ENCODE peak calls at places on chromosomes 1 and 21, in six cellular contexts. N, J, E, D, B and R are unnamed samples.

GRCh38 chr1:66300986-66301451 is 232.9 kb upstream of the SGIP1 start:
- DNase-seq in N (no peak), J (no peak), E (no peak), D (no peak), B (no peak), R (no peak)

GRCh38 chr1:119000371-119001180 is 12.4 kb upstream of the TBX15 start:
- DNase-seq in N (no peak), J (no peak), E (no peak), D (no peak), B (no peak), R (peak; percentile 51)

GRCh38 chr1:225879521-225880209 is 2.5 kb downstream of the TMEM63A start:
- DNase-seq in N (no peak), J (no peak), E (no peak), D (peak; percentile 49), B (peak; percentile 72), R (no peak)

GRCh38 chr1:3085721-3086120 is 16.7 kb downstream of the PRDM16 start:
- DNase-seq in N (no peak), J (no peak), E (no peak), D (no peak), B (no peak), R (no peak)

GRCh38 chr1:152227310-152227928 is 3.4 kb upstream of the HRNR start:
- DNase-seq in N (peak; percentile 24), J (no peak), E (no peak), D (no peak), B (no peak), R (no peak)

GRCh38 chr1:232667094-232667780 is 37.3 kb upstream of the SIPA1L2 start:
- DNase-seq in N (no peak), J (no peak), E (no peak), D (no peak), B (no peak), R (no peak)

GRCh38 chr1:228276361-228276831 is 68.6 kb downstream of the OBSCN start:
- DNase-seq in N (no peak), J (no peak), E (no peak), D (no peak), B (no peak), R (no peak)

GRCh38 chr21:29322570-29322957 is 23.8 kb downstream of the BACH1 start:
- DNase-seq in N (no peak), J (no peak), E (no peak), D (no peak), B (no peak), R (no peak)

GRCh38 chr1:167786502-167786901 is 64.7 kb downstream of the MPZL1 start:
- DNase-seq in N (no peak), J (no peak), E (no peak), D (no peak), B (no peak), R (no peak)

GRCh38 chr21:44892536-44893277 is 19.2 kb upstream of the PTTG1IP start:
- DNase-seq in N (no peak), J (peak; percentile 26), E (peak; percentile 80), D (peak; percentile 73), B (no peak), R (peak; percentile 79)

GRCh38 chr1:65510961-65511360 is 90.5 kb downstream of the LEPR start:
- DNase-seq in N (no peak), J (no peak), E (no peak), D (no peak), B (no peak), R (no peak)

GRCh38 chr1:229696385-229696784 is 70.3 kb downstream of the URB2 start:
- DNase-seq in N (no peak), J (no peak), E (no peak), D (no peak), B (no peak), R (no peak)

GRCh38 chr21:35226302-35226701 is 177.2 kb upstream of the RUNX1 start:
- DNase-seq in N (no peak), J (no peak), E (no peak), D (no peak), B (peak; percentile 97), R (no peak)

GRCh38 chr1:12600880-12601633 is 17.0 kb downstream of the DHRS3 start:
- DNase-seq in N (peak; percentile 75), J (no peak), E (peak; percentile 71), D (peak; percentile 38), B (no peak), R (peak; percentile 45)

GRCh38 chr1:53544731-53545515 is 85.7 kb downstream of the DMRTB1 start:
- DNase-seq in N (no peak), J (no peak), E (no peak), D (no peak), B (no peak), R (peak; percentile 9)

GRCh38 chr1:46455951-46456350 is 33.7 kb upstream of the DMBX1 start:
- DNase-seq in N (no peak), J (no peak), E (no peak), D (no peak), B (no peak), R (no peak)

GRCh38 chr1:57003398-57004139 is 37.8 kb upstream of the C8B start:
- DNase-seq in N (no peak), J (no peak), E (no peak), D (no peak), B (no peak), R (no peak)
- TF ChIP-seq CTCF in N (no peak), J (no peak), E (no peak), D (no peak), B (no peak), R (no peak)

DNA sequence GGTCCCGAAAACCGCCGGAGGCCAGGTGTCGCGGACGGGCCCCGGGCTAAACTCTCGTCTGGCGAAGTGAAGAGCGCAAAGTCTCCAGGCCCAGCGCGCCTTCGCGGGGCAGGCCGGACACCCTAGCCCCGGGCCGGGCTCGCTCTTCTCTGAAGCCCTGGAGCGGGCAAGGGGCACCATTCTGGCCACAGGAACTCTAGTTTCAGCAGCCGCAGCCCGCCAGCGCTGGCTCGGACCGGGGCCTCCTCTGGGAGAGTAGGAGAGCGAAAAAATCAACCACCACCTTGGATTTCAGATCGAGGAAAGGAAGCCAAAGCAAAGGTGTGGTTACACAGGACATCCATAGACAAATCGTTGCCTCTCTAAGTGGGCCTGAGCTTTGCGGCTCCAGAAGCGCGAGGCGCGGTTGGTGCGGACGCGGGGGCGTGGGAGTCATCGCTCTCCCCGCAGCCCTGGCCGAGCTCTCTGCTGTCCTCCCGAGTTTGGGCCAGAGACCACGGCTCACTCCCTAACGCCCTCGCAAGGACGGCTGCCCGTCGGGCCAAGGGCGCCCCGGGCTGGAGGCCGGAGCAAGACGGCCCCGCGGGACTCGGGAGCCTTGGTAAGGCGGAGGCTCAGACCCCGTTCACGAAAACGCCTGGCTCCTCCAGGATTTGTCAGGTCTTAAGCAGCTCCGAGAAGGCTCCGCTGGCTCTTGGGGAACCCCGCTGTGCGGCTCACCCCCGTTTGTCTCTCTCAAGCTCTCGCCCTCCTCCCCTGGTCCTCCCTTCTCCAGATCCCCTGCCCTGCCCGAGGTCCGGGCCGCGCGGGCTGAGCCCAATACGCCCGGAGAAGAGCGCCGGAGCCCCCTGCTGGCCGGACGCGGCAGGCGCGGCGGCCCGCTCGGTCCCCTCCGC is 132.9 kb upstream of the DPYD start:
- DNase-seq in N (peak; percentile 59), J (no peak), E (peak; percentile 83), D (peak; percentile 22), B (no peak), R (peak; percentile 82)
- TF ChIP-seq CTCF in N (peak; percentile 50), J (peak; percentile 74), E (peak; percentile 95), D (peak; percentile 82), B (peak; percentile 94), R (peak; percentile 97)

DNA sequence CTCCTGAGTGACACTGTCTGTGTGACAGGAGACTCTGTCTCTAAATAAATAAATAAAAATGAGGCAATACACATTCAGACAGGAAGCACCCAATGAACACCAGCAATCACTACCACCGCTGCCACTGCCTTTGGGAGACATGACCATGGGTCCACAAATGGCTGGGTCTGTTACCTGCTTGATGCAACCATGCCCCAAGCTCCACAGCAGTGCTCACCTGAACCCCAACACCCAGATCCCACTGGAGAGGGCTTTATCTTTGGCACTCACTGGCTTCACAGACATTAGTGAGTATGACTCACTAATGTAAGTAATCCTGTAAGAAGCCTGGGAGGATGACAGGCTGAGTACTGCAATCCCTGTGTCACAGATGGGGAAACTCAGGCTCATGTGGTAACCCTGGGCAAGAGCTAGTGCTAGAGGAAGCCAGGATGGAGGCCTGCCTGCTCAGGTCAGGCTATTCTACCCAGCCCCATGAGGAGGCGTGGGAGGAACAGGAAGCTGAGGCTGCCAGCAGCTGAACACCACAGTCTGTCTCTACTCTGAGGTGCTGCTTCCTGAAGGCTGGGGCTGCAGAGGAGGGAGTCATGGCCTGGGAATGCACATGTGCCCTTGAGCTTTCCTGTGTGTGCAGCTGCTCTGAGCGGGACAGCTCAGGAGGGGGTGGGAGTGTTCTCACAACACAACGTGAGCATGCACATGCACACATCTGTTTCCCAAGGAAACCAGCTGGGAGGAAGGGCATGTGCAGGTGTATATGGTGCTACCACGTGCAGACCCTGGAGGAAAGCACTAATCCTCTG is 43.0 kb downstream of the SLC9A1 start:
- DNase-seq in N (peak; percentile 81), J (peak; percentile 73), E (peak; percentile 72), D (peak; percentile 84), B (peak; percentile 94), R (peak; percentile 48)
- TF ChIP-seq CTCF in N (no peak), J (no peak), E (no peak), D (peak; percentile 62), B (no peak), R (no peak)

GRCh38 chr1:85705940-85706339 is 2.3 kb downstream of the ZNHIT6 start:
- DNase-seq in N (no peak), J (no peak), E (no peak), D (no peak), B (no peak), R (no peak)

GRCh38 chr1:85708826-85709222 is 591 bp upstream of the ZNHIT6 start:
- DNase-seq in N (peak; percentile 66), J (no peak), E (no peak), D (no peak), B (no peak), R (no peak)

GRCh38 chr1:85707267-85707989 is 805 bp downstream of the ZNHIT6 start:
- DNase-seq in N (no peak), J (no peak), E (no peak), D (no peak), B (no peak), R (no peak)

GRCh38 chr1:85707990-85708825 is at the start of gene ZNHIT6:
- DNase-seq in N (peak; percentile 98), J (peak; percentile 97), E (peak; percentile 83), D (peak; percentile 84), B (peak; percentile 98), R (peak; percentile 86)
- TF ChIP-seq CTCF in N (no peak), J (peak; percentile 51), E (peak; percentile 28), D (peak; percentile 59), B (peak; percentile 73), R (peak; percentile 52)

GRCh38 chr1:219220945-219221344 is 47.3 kb downstream of the LYPLAL1 start:
- DNase-seq in N (peak; percentile 20), J (no peak), E (no peak), D (no peak), B (no peak), R (no peak)
- TF ChIP-seq CTCF in N (no peak), J (no peak), E (no peak), D (no peak), B (no peak), R (no peak)

GRCh38 chr1:109499661-109500536 is 6.0 kb downstream of the CYB561D1 start:
- DNase-seq in N (peak; percentile 56), J (no peak), E (peak; percentile 62), D (peak; percentile 51), B (peak; percentile 69), R (peak; percentile 49)
- TF ChIP-seq CTCF in N (peak; percentile 27), J (peak; percentile 66), E (peak; percentile 64), D (peak; percentile 75), B (peak; percentile 86), R (peak; percentile 45)

DNA sequence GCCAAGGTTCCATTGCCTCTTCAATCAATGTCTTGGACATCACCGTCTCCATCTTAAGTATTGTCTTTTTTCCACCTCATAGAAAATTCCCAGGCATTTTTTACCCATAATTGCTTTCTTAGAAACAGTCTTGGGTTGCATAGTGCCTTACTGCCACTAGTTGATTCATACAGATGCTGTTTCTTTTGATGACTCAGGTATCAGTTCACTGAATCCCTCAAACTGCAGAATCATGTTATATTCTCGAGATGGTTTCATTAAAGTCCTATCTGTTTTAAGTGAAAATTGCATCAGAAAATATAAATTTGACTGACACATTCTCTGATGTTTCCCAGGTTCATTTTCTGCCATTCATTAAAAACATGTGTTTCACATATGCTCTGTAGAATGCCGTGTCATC is 1489.1 kb downstream of the BRINP3 start:
- DNase-seq in N (peak; percentile 5), J (no peak), E (no peak), D (no peak), B (no peak), R (no peak)
- TF ChIP-seq CTCF in N (no peak), J (no peak), E (no peak), D (no peak), B (no peak), R (no peak)